ENCODE peak calls at places on chromosomes 11 and 22, in eight cellular contexts. L, U, Y, J, X, F, S and M are unnamed samples.

GRCh38 chr11:74325649-74326645 is 14.5 kb upstream of the P4HA3 start:
- DNase-seq in X (peak; percentile 98), J (no peak), U (no peak), L (no peak), Y (no peak), F (peak; percentile 81), S (peak; percentile 55), M (no peak)

GRCh38 chr11:126585388-126586302 is 230.2 kb downstream of the ST3GAL4 start:
- DNase-seq in L (peak; percentile 68), F (no peak), S (peak; percentile 97), J (no peak), U (peak; percentile 73), X (peak; percentile 71), Y (peak; percentile 90), M (no peak)

GRCh38 chr11:119991022-119991404 is 146.9 kb downstream of the TRIM29 start:
- DNase-seq in S (no peak), J (no peak), Y (no peak), U (no peak), L (no peak), F (no peak), X (no peak), M (no peak)

GRCh38 chr11:62961017-62961416 is 23.8 kb downstream of the SLC22A6 start:
- DNase-seq in S (no peak), Y (peak; percentile 46), X (no peak), F (no peak), L (no peak), U (no peak), J (no peak), M (no peak)

GRCh38 chr22:27730649-27731433 is 70.7 kb downstream of the MN1 start:
- DNase-seq in X (peak; percentile 54), J (no peak), L (no peak), F (no peak), U (no peak), S (no peak), Y (no peak), M (no peak)

GRCh38 chr22:17576475-17576874 is 13.2 kb downstream of the SLC25A18 start:
- DNase-seq in F (no peak), J (no peak), Y (no peak), X (no peak), L (no peak), U (peak; percentile 34), S (peak; percentile 50), M (no peak)

GRCh38 chr11:66192181-66192888 is 76.1 kb upstream of the RAB1B start:
- DNase-seq in X (no peak), S (no peak), U (no peak), F (no peak), J (no peak), L (no peak), Y (no peak), M (no peak)

GRCh38 chr11:47353978-47354774 is 1.7 kb upstream of the MYBPC3 start:
- DNase-seq in Y (no peak), L (no peak), J (no peak), U (no peak), S (no peak), X (no peak), F (no peak), M (no peak)

GRCh38 chr11:106459135-106459534 is 381.7 kb downstream of the AASDHPPT start:
- DNase-seq in F (no peak), J (no peak), U (no peak), Y (no peak), X (no peak), L (no peak), S (no peak), M (no peak)

GRCh38 chr11:91081440-91082088 is 858.7 kb upstream of the CHORDC1 start:
- DNase-seq in S (peak; percentile 51), L (no peak), X (no peak), F (no peak), U (no peak), J (no peak), Y (no peak), M (no peak)

GRCh38 chr11:111833524-111833923 is 37.9 kb downstream of the ALG9 start:
- DNase-seq in J (no peak), S (peak; percentile 3), U (no peak), X (no peak), F (no peak), Y (no peak), L (no peak), M (no peak)

GRCh38 chr11:65912840-65913239 is 6.0 kb downstream of the C11orf68 start:
- DNase-seq in S (peak; percentile 59), Y (no peak), L (no peak), X (no peak), F (no peak), J (no peak), U (no peak), M (no peak)

GRCh38 chr11:66593303-66593635 is 284 bp downstream of the CCS start:
- DNase-seq in Y (no peak), U (no peak), L (no peak), X (no peak), F (no peak), J (no peak), S (no peak), M (no peak)

GRCh38 chr11:3011891-3012885 is 20.1 kb upstream of the NAP1L4 start:
- DNase-seq in L (no peak), J (no peak), Y (no peak), X (no peak), S (no peak), U (no peak), F (no peak), M (no peak)

GRCh38 chr11:14956111-14956510 is 16.0 kb downstream of the CALCA start:
- DNase-seq in S (no peak), L (no peak), F (no peak), X (no peak), U (no peak), J (no peak), Y (no peak), M (no peak)

GRCh38 chr11:14953904-14954303 is 18.2 kb downstream of the CALCA start:
- DNase-seq in X (no peak), F (no peak), L (no peak), S (no peak), J (no peak), U (no peak), Y (no peak), M (no peak)

DNA sequence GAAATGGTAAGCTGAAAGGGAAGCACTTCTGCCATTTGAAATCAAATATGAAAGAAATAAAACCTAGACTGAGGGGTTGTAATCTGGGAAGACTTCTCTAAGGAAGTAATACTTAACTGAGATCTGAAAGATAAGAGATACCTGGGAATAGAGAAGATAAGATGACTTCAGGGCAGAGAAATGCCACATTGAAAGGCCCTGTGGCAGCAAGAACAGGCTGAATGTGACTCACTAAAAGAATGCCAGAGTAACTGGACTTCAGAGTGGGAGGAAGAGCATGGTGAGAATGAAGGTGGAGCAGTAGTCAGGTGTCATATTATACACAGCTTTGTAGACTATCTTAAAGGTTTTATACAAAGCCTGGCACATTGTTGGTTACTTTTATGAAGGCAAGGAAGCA is 17.6 kb downstream of the CALCA start:
- DNase-seq in L (no peak), X (no peak), Y (no peak), J (no peak), F (no peak), S (no peak), U (no peak), M (no peak)
- TF ChIP-seq CTCF in L (no peak), X (no peak), Y (no peak), J (no peak), F (no peak), S (no peak), U (no peak), M (no peak)

GRCh38 chr11:77596626-77597025 is 6.9 kb downstream of the AQP11 start:
- DNase-seq in L (no peak), Y (no peak), J (no peak), X (no peak), S (peak; percentile 18), U (no peak), F (no peak), M (no peak)

GRCh38 chr11:77598195-77598594 is 8.4 kb downstream of the AQP11 start:
- DNase-seq in Y (no peak), F (no peak), S (no peak), J (no peak), L (no peak), U (no peak), X (no peak), M (no peak)

GRCh38 chr11:77604281-77604680 is 14.5 kb downstream of the AQP11 start:
- DNase-seq in X (no peak), F (no peak), S (no peak), U (no peak), J (no peak), L (no peak), Y (no peak), M (no peak)

DNA sequence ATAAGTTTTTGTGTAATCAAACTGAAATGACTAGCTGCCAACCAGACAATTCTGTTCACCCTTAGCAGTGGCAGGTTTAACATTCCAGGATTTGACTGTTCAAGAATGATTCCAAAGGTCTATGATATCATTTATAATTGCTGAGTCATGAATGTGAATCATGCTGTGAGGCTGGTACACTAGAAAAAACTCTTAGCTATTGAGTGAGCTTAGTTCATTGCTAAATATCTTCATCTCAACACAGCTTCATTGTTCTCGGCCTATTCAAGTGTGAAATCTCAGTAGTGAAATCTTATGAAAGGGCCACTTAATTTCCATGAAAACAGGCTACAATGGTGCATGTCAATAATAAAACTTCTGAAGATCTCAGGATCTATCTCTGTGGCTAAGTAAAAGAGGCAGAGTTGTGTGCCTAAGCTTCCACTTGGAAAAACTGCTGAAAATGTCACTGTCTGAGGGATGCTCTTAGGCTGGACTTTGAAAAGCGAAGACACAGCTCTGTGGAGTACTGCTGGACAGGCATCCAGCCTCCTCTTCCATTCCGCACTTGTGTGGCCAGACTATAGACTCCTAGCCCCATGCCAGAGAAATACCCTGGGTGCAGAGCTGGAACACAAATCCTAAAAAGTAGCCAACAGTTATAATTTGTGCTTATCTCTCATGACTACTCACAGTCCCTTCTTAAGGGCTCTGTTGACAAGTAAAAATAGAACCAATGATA is 12.8 kb downstream of the AQP11 start:
- DNase-seq in X (no peak), S (peak; percentile 69), J (no peak), U (no peak), L (no peak), Y (no peak), F (no peak), M (no peak)
- TF ChIP-seq CTCF in X (no peak), S (no peak), J (no peak), U (no peak), L (no peak), Y (no peak), F (no peak), M (no peak)

DNA sequence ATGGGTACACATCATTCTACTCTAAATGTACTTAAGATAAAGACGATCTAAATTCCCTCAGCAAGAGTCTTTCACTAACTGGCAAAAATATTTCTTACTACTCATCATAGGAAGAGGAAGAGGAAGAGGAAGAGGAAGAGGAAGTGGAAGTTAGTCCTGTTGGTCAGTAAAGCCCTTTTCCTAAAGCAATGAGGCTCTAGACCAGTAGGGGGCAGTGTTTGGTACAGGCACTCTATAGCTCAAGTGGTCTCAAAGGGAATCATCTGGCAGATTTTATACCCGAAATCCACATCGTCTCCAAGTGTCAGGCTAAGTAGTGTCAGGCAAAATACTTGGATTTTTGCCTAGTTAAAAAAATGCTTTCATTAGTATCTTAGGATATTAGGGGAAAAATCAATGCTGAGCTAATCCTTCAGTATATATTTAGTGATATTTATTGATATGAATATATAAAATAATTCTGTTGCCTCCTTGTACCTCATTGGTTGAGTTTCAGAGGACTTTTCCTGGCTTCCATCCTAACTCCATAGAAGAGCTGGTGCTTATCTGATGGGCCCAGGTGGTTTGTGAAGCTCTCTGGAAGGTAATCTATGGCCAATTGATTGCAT is 7.7 kb downstream of the BLID start:
- DNase-seq in U (peak; percentile 19), J (peak; percentile 54), S (peak; percentile 67), L (no peak), X (no peak), Y (no peak), F (no peak), M (no peak)
- TF ChIP-seq CTCF in U (no peak), J (peak; percentile 65), S (peak; percentile 88), L (peak; percentile 41), X (no peak), Y (peak; percentile 58), F (peak; percentile 18), M (peak; percentile 70)

GRCh38 chr22:43747877-43748276 is 64.2 kb downstream of the EFCAB6 start:
- DNase-seq in L (no peak), X (no peak), Y (no peak), S (no peak), F (no peak), J (no peak), U (no peak), M (no peak)
- TF ChIP-seq CTCF in L (no peak), X (no peak), Y (no peak), S (no peak), F (no peak), J (no peak), U (no peak), M (no peak)